ENCODE peak calls at places on chromosome 1, in seven cellular contexts. E, B, F, G, R, P and Y are unnamed samples.

GRCh38 chr1:21783679-21784603 is 992 bp upstream of the USP48 start:
- DNase-seq in E (no peak), F (peak; percentile 90), R (no peak), P (no peak), G (no peak), B (peak; percentile 99), Y (peak; percentile 98)

GRCh38 chr1:109765483-109765815 is 1.7 kb upstream of the EPS8L3 start:
- DNase-seq in B (peak; percentile 34), P (no peak), G (no peak), F (no peak), E (no peak), R (no peak), Y (no peak)

GRCh38 chr1:18142969-18143368 is 35.4 kb downstream of the IGSF21 start:
- DNase-seq in R (no peak), E (no peak), P (no peak), G (no peak), B (no peak), F (no peak), Y (no peak)

GRCh38 chr1:210189426-210189825 is 43.2 kb upstream of the SERTAD4 start:
- DNase-seq in B (no peak), P (no peak), G (no peak), F (no peak), E (no peak), R (no peak), Y (no peak)

GRCh38 chr1:168260393-168260792 is 20.3 kb upstream of the TBX19 start:
- DNase-seq in G (no peak), E (no peak), F (no peak), R (peak; percentile 33), P (no peak), B (no peak), Y (no peak)

GRCh38 chr1:112263464-112263863 is 132.6 kb upstream of the CTTNBP2NL start:
- DNase-seq in P (no peak), E (no peak), G (no peak), R (no peak), F (no peak), B (no peak), Y (peak; percentile 60)

GRCh38 chr1:8879348-8880067 is 1.0 kb upstream of the ENO1 start:
- DNase-seq in F (no peak), B (no peak), P (peak; percentile 37), R (no peak), G (no peak), E (no peak), Y (no peak)

GRCh38 chr1:230113605-230114241 is 46.7 kb downstream of the GALNT2 start:
- DNase-seq in P (no peak), G (no peak), B (no peak), F (peak; percentile 90), R (no peak), E (no peak), Y (peak; percentile 97)

GRCh38 chr1:115258302-115258866 is 79.7 kb downstream of the NGF start:
- DNase-seq in G (no peak), R (no peak), B (no peak), E (no peak), P (no peak), F (peak; percentile 75), Y (peak; percentile 72)

GRCh38 chr1:42753070-42753469 is 13.0 kb upstream of the CLDN19 start:
- DNase-seq in G (no peak), P (no peak), B (no peak), F (no peak), R (no peak), E (no peak), Y (peak; percentile 52)